ENCODE peak calls at places on chromosomes 4 and X, in ten cellular contexts. Y, C, P, O, B, K, G, E, X and Z are unnamed samples.

GRCh38 chrX:131792789-131793462 is 230.2 kb upstream of the STK26 start:
- DNase-seq in Y (no peak), C (peak; percentile 18), P (peak; percentile 29), O (peak; percentile 89), B (peak; percentile 61), K (no peak), G (no peak), E (peak; percentile 84), X (peak; percentile 72), Z (no peak)

GRCh38 chrX:112863850-112864249 is 23.2 kb upstream of the AMOT start:
- DNase-seq in Y (no peak), C (no peak), P (no peak), O (no peak), B (no peak), K (no peak), G (no peak), E (no peak), X (no peak), Z (no peak)

GRCh38 chr4:102620697-102621497 is 119.7 kb downstream of the NFKB1 start:
- DNase-seq in Y (peak; percentile 79), C (peak; percentile 74), P (peak; percentile 62), O (peak; percentile 58), B (no peak), K (peak; percentile 76), G (no peak), E (peak; percentile 87), X (peak; percentile 85), Z (peak; percentile 95)

GRCh38 chr4:161203865-161204264 is 959.9 kb downstream of the FSTL5 start:
- DNase-seq in Y (no peak), C (no peak), P (no peak), O (no peak), B (no peak), K (no peak), G (no peak), E (no peak), X (no peak), Z (no peak)

GRCh38 chrX:68273887-68274286 is 159.4 kb downstream of the OPHN1 start:
- DNase-seq in Y (peak; percentile 21), C (peak; percentile 74), P (no peak), O (no peak), B (no peak), K (peak; percentile 8), G (no peak), E (no peak), X (no peak), Z (no peak)

GRCh38 chr4:25081866-25082471 is 51.2 kb upstream of the LGI2 start:
- DNase-seq in Y (no peak), C (peak; percentile 98), P (no peak), O (no peak), B (no peak), K (no peak), G (no peak), E (no peak), X (no peak), Z (no peak)

GRCh38 chrX:3345281-3346081 is 971 bp downstream of the MXRA5 start:
- DNase-seq in Y (peak; percentile 66), C (peak; percentile 78), P (no peak), O (peak; percentile 58), B (peak; percentile 22), K (no peak), G (no peak), E (no peak), X (peak; percentile 44), Z (peak; percentile 1)

GRCh38 chrX:136667446-136668168 is 19.6 kb downstream of the CD40LG start:
- DNase-seq in Y (no peak), C (peak; percentile 33), P (no peak), O (no peak), B (no peak), K (no peak), G (no peak), E (no peak), X (no peak), Z (no peak)

GRCh38 chrX:38172596-38172995 is 48.1 kb downstream of the SRPX start:
- DNase-seq in Y (no peak), C (no peak), P (no peak), O (no peak), B (no peak), K (no peak), G (no peak), E (no peak), X (no peak), Z (no peak)

GRCh38 chr4:24763631-24764302 is 31.6 kb upstream of the SOD3 start:
- DNase-seq in Y (peak; percentile 45), C (no peak), P (no peak), O (no peak), B (no peak), K (no peak), G (no peak), E (no peak), X (peak; percentile 88), Z (no peak)

GRCh38 chrX:10008483-10009056 is 41.4 kb downstream of the CLDN34 start:
- DNase-seq in Y (peak; percentile 65), C (no peak), P (no peak), O (no peak), B (no peak), K (no peak), G (no peak), E (no peak), X (peak; percentile 65), Z (no peak)

DNA sequence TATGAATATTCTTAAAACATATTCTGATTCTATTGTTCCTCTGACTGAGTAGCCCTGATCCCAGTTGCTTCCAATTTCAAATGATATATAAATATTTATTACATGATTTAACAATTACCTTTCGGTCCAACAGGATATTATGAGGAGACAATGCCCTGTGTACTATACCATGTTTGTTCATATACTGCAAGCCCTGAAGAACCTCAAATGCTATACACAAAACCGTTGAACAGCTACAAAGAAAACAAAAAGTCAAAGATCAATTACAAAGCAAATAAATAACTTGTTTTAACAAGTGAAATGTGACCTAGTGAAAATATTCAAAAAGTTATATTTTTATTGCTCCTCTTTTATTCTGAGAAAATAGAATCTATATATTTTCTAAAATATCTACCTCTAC is 54.0 kb downstream of the TBCK start:
- DNase-seq in Y (no peak), C (no peak), P (no peak), O (no peak), B (no peak), K (no peak), G (no peak), E (no peak), X (no peak), Z (no peak)
- H3K27ac ChIP-seq in Y (no peak overlapping the region), C (no peak overlapping the region), P (no peak overlapping the region), O (no peak overlapping the region), B (no peak overlapping the region), K (no peak overlapping the region), G (no peak overlapping the region), E (no peak overlapping the region), X (no peak overlapping the region), Z (no peak overlapping the region)

GRCh38 chrX:102651242-102651967 is at the start of gene GPRASP1:
- DNase-seq in Y (peak; percentile 41), C (peak; percentile 59), P (no peak), O (no peak), B (peak; percentile 66), K (no peak), G (peak; percentile 44), E (no peak), X (peak; percentile 26), Z (peak; percentile 3)

GRCh38 chrX:102654696-102655095 is 3.4 kb downstream of the GPRASP1 start:
- DNase-seq in Y (peak; percentile 10), C (no peak), P (no peak), O (no peak), B (no peak), K (no peak), G (no peak), E (no peak), X (no peak), Z (no peak)

GRCh38 chrX:102651968-102652744 is 873 bp downstream of the GPRASP1 start:
- DNase-seq in Y (peak; percentile 57), C (peak; percentile 55), P (peak; percentile 16), O (no peak), B (peak; percentile 43), K (no peak), G (peak; percentile 17), E (no peak), X (no peak), Z (peak; percentile 14)

DNA sequence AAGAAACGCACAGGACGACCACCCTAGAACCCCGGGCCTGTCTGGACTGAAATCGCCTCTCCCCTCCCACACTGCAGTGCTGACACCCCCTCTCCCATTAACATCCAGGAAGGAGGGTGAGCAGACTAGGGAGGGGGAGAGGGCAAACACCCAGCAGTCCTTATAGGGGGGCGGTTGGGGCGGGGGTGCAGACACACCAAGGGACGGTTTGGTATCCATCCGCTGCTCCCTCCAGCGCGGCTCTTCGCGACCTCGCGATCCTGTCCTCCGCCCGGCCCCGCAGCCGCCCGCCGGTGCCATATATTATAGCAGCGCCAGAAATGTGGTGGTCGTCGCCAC is 411 bp upstream of the GPRASP1 start:
- DNase-seq in Y (no peak), C (no peak), P (no peak), O (no peak), B (no peak), K (no peak), G (no peak), E (no peak), X (no peak), Z (no peak)
- H3K4me3 ChIP-seq in Y (peak overlapping the region; percentile 36), C (no peak overlapping the region), P (peak overlapping the region; percentile 40), O (peak overlapping the region; percentile 48), B (peak overlapping the region; percentile 70), K (no peak overlapping the region), G (peak overlapping the region; percentile 71), E (no peak overlapping the region), X (peak overlapping the region; percentile 50), Z (no peak overlapping the region)

GRCh38 chr4:136829298-136829697 is 703.0 kb downstream of the PCDH18 start:
- DNase-seq in Y (no peak), C (no peak), P (no peak), O (no peak), B (no peak), K (no peak), G (no peak), E (no peak), X (no peak), Z (no peak)
- H3K27ac ChIP-seq in Y (no peak overlapping the region), C (no peak overlapping the region), P (no peak overlapping the region), O (no peak overlapping the region), B (no peak overlapping the region), K (no peak overlapping the region), G (no peak overlapping the region), E (no peak overlapping the region), X (no peak overlapping the region), Z (no peak overlapping the region)

GRCh38 chrX:123186796-123187195 is 2.7 kb downstream of the GRIA3 start:
- DNase-seq in Y (no peak), C (no peak), P (no peak), O (no peak), B (no peak), K (no peak), G (no peak), E (no peak), X (no peak), Z (no peak)

GRCh38 chrX:123184858-123185251 is 777 bp downstream of the GRIA3 start:
- DNase-seq in Y (no peak), C (peak; percentile 18), P (no peak), O (no peak), B (no peak), K (no peak), G (no peak), E (no peak), X (peak; percentile 12), Z (no peak)

GRCh38 chrX:123188081-123188480 is 4.0 kb downstream of the GRIA3 start:
- DNase-seq in Y (no peak), C (no peak), P (no peak), O (no peak), B (no peak), K (no peak), G (no peak), E (no peak), X (peak; percentile 25), Z (no peak)

GRCh38 chrX:123184199-123184857 is at the start of gene GRIA3:
- DNase-seq in Y (no peak), C (peak; percentile 60), P (no peak), O (no peak), B (no peak), K (no peak), G (no peak), E (no peak), X (peak; percentile 68), Z (no peak)

GRCh38 chrX:123185714-123186113 is 1.6 kb downstream of the GRIA3 start:
- DNase-seq in Y (no peak), C (no peak), P (no peak), O (no peak), B (no peak), K (no peak), G (no peak), E (no peak), X (peak; percentile 33), Z (no peak)
- H3K4me3 ChIP-seq in Y (peak overlapping the region; percentile 52), C (no peak overlapping the region), P (no peak overlapping the region), O (no peak overlapping the region), B (peak overlapping the region; percentile 47), K (no peak overlapping the region), G (no peak overlapping the region), E (no peak overlapping the region), X (peak overlapping the region; percentile 68), Z (no peak overlapping the region)